ENCODE peak calls at places on chromosome 1, in seven cellular contexts. One of them, this sample, is unnamed. For H3K9me2, the result is how much of the 10 kb centered on the place peaks cover.

GRCh38 chr1:243568793-243569192 is 281.2 kb downstream of the AKT3 start:
- DNase-seq in MM.1S: no peak
- DNase-seq in HCT116: no peak
- DNase-seq in PC-9: no peak
- DNase-seq in PC-3: no peak
- DNase-seq in GM23338: no peak
- DNase-seq in hepatocyte: no peak
- DNase-seq in this sample: peak

GRCh38 chr1:14404847-14405246 is 193.6 kb upstream of the KAZN start:
- DNase-seq in MM.1S: no peak
- DNase-seq in HCT116: no peak
- DNase-seq in PC-9: no peak
- DNase-seq in PC-3: no peak
- DNase-seq in GM23338: peak
- DNase-seq in hepatocyte: no peak
- DNase-seq in this sample: no peak

GRCh38 chr1:23528245-23528978 is 2.6 kb downstream of the E2F2 start:
- DNase-seq in MM.1S: peak
- DNase-seq in HCT116: peak
- DNase-seq in PC-9: peak
- DNase-seq in PC-3: peak
- DNase-seq in GM23338: no peak
- DNase-seq in hepatocyte: peak
- DNase-seq in this sample: peak

GRCh38 chr1:209344146-209344545 is 239.4 kb upstream of the CAMK1G start:
- DNase-seq in MM.1S: no peak
- DNase-seq in HCT116: no peak
- DNase-seq in PC-9: no peak
- DNase-seq in PC-3: no peak
- DNase-seq in GM23338: no peak
- DNase-seq in hepatocyte: no peak
- DNase-seq in this sample: no peak

GRCh38 chr1:145962157-145963102 is 1.9 kb downstream of the ANKRD34A start:
- DNase-seq in MM.1S: no peak
- DNase-seq in HCT116: no peak
- DNase-seq in PC-9: no peak
- DNase-seq in PC-3: peak
- DNase-seq in GM23338: peak
- DNase-seq in hepatocyte: peak
- DNase-seq in this sample: peak

GRCh38 chr1:7609311-7609994 is 161.6 kb upstream of the VAMP3 start:
- DNase-seq in MM.1S: no peak
- DNase-seq in HCT116: no peak
- DNase-seq in PC-9: no peak
- DNase-seq in PC-3: no peak
- DNase-seq in GM23338: no peak
- DNase-seq in hepatocyte: no peak
- DNase-seq in this sample: no peak

GRCh38 chr1:210360852-210361477 is 32.3 kb downstream of the HHAT start:
- DNase-seq in MM.1S: peak
- DNase-seq in HCT116: peak
- DNase-seq in PC-9: no peak
- DNase-seq in PC-3: peak
- DNase-seq in GM23338: peak
- DNase-seq in hepatocyte: peak
- DNase-seq in this sample: peak

GRCh38 chr1:246726881-246727280 is 2.7 kb downstream of the SCCPDH start:
- DNase-seq in MM.1S: no peak
- DNase-seq in HCT116: no peak
- DNase-seq in PC-9: no peak
- DNase-seq in PC-3: no peak
- DNase-seq in GM23338: no peak
- DNase-seq in hepatocyte: no peak
- DNase-seq in this sample: no peak

GRCh38 chr1:45552309-45552708 is 1.7 kb downstream of the AKR1A1 start:
- DNase-seq in MM.1S: peak
- DNase-seq in HCT116: no peak
- DNase-seq in PC-9: no peak
- DNase-seq in PC-3: peak
- DNase-seq in GM23338: no peak
- DNase-seq in hepatocyte: peak
- DNase-seq in this sample: no peak

GRCh38 chr1:226977288-226977972 is 37.3 kb downstream of the COQ8A start:
- DNase-seq in MM.1S: no peak
- DNase-seq in HCT116: no peak
- DNase-seq in PC-9: no peak
- DNase-seq in PC-3: no peak
- DNase-seq in GM23338: no peak
- DNase-seq in hepatocyte: no peak
- DNase-seq in this sample: no peak

GRCh38 chr1:170284016-170284415 is 138.3 kb downstream of the NTMT2 start:
- DNase-seq in MM.1S: no peak
- DNase-seq in HCT116: no peak
- DNase-seq in PC-9: no peak
- DNase-seq in PC-3: no peak
- DNase-seq in GM23338: no peak
- DNase-seq in hepatocyte: no peak
- DNase-seq in this sample: no peak

GRCh38 chr1:86503477-86504129 is 34.9 kb downstream of the CLCA1 start:
- DNase-seq in MM.1S: no peak
- DNase-seq in HCT116: no peak
- DNase-seq in PC-9: no peak
- DNase-seq in PC-3: no peak
- DNase-seq in GM23338: peak
- DNase-seq in hepatocyte: peak
- DNase-seq in this sample: no peak

GRCh38 chr1:243354511-243355153 is 98.8 kb downstream of the SDCCAG8 start:
- DNase-seq in MM.1S: peak
- DNase-seq in HCT116: no peak
- DNase-seq in PC-9: no peak
- DNase-seq in PC-3: no peak
- DNase-seq in GM23338: no peak
- DNase-seq in hepatocyte: no peak
- DNase-seq in this sample: peak

GRCh38 chr1:59123081-59123675 is 173.7 kb upstream of the FGGY start:
- DNase-seq in MM.1S: no peak
- DNase-seq in HCT116: no peak
- DNase-seq in PC-9: no peak
- DNase-seq in PC-3: no peak
- DNase-seq in GM23338: no peak
- DNase-seq in hepatocyte: no peak
- DNase-seq in this sample: peak

GRCh38 chr1:37064059-37064458 is 29.7 kb upstream of the GRIK3 start:
- DNase-seq in MM.1S: no peak
- DNase-seq in HCT116: no peak
- DNase-seq in PC-9: no peak
- DNase-seq in PC-3: no peak
- DNase-seq in GM23338: no peak
- DNase-seq in hepatocyte: no peak
- DNase-seq in this sample: no peak

GRCh38 chr1:29991025-29991424 is 732.4 kb downstream of the MATN1 start:
- DNase-seq in MM.1S: no peak
- DNase-seq in HCT116: no peak
- DNase-seq in PC-9: no peak
- DNase-seq in PC-3: no peak
- DNase-seq in GM23338: peak
- DNase-seq in hepatocyte: peak
- DNase-seq in this sample: no peak

GRCh38 chr1:47708658-47709301 is 270.9 kb downstream of the FOXD2 start:
- DNase-seq in MM.1S: no peak
- DNase-seq in HCT116: no peak
- DNase-seq in PC-9: no peak
- DNase-seq in PC-3: no peak
- DNase-seq in GM23338: peak
- DNase-seq in hepatocyte: peak
- DNase-seq in this sample: peak

GRCh38 chr1:232084584-232085223 is 458.1 kb downstream of the DISC1 start:
- DNase-seq in MM.1S: peak
- DNase-seq in HCT116: no peak
- DNase-seq in PC-9: no peak
- DNase-seq in PC-3: peak
- DNase-seq in GM23338: peak
- DNase-seq in hepatocyte: peak
- DNase-seq in this sample: peak

GRCh38 chr1:248858096-248858890 is 592 bp downstream of the ZNF692 start:
- DNase-seq in MM.1S: peak
- DNase-seq in HCT116: peak
- DNase-seq in PC-9: peak
- DNase-seq in PC-3: peak
- DNase-seq in GM23338: peak
- DNase-seq in hepatocyte: peak
- DNase-seq in this sample: peak

GRCh38 chr1:91608876-91609275 is 108.2 kb downstream of the CDC7 start:
- DNase-seq in MM.1S: no peak
- DNase-seq in HCT116: no peak
- DNase-seq in PC-9: peak
- DNase-seq in PC-3: peak
- DNase-seq in GM23338: no peak
- DNase-seq in hepatocyte: peak
- DNase-seq in this sample: peak

GRCh38 chr1:43466403-43466802 is 12.7 kb upstream of the HYI start:
- DNase-seq in MM.1S: no peak
- DNase-seq in HCT116: no peak
- DNase-seq in PC-9: no peak
- DNase-seq in PC-3: no peak
- DNase-seq in GM23338: no peak
- DNase-seq in hepatocyte: no peak
- DNase-seq in this sample: no peak

GRCh38 chr1:31788825-31789256 is 24.7 kb upstream of the ADGRB2 start:
- DNase-seq in MM.1S: no peak
- DNase-seq in HCT116: no peak
- DNase-seq in PC-9: peak
- DNase-seq in PC-3: peak
- DNase-seq in GM23338: no peak
- DNase-seq in hepatocyte: no peak
- DNase-seq in this sample: peak

GRCh38 chr1:39753132-39754025 is 14.7 kb downstream of the PPIE start:
- DNase-seq in MM.1S: no peak
- DNase-seq in HCT116: no peak
- DNase-seq in PC-9: no peak
- DNase-seq in PC-3: no peak
- DNase-seq in GM23338: no peak
- DNase-seq in hepatocyte: no peak
- DNase-seq in this sample: no peak

GRCh38 chr1:230877139-230877923 is 9.0 kb upstream of the C1orf198 start:
- DNase-seq in MM.1S: no peak
- DNase-seq in HCT116: no peak
- DNase-seq in PC-9: no peak
- DNase-seq in PC-3: no peak
- DNase-seq in GM23338: no peak
- DNase-seq in hepatocyte: no peak
- DNase-seq in this sample: peak

GRCh38 chr1:55929652-55930051 is 649.7 kb downstream of the PLPP3 start:
- DNase-seq in MM.1S: no peak
- DNase-seq in HCT116: no peak
- DNase-seq in PC-9: no peak
- DNase-seq in PC-3: no peak
- DNase-seq in GM23338: no peak
- DNase-seq in hepatocyte: no peak
- DNase-seq in this sample: no peak
- H3K9me2 ChIP-seq in MM.1S: under half
- H3K9me2 ChIP-seq in HCT116: under half
- H3K9me2 ChIP-seq in PC-9: under half
- H3K9me2 ChIP-seq in PC-3: under half
- H3K9me2 ChIP-seq in GM23338: under half
- H3K9me2 ChIP-seq in hepatocyte: under half
- H3K9me2 ChIP-seq in this sample: under half

DNA sequence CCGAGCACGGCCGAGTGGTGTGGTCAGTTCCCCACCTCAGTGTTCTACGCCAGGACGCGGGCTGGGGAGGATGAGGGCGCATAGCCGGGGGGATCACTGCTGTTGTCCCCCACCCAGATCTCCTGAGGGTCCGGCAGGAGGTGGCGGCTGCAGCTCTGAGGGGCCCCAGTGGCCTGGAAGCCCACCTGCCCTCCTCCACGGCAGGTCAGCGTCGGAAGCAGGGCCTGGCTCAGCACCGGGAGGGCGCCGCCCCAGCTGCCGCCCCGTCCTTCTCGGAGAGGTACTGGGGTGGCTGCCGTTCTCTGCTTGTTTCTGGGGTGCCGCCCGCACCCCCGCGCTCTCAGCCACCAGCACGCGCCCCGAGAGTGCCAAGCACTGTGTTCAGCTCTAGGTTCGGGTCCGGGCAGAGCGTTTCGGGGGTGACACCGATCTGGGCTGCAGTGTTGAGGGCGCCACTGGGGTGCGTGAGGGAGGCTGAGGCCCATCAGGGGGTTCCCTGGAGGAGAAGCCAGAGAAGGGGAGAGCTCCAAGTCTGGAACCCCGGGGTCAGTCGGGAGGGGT is 17.4 kb downstream of the SAMD11 start:
- DNase-seq in MM.1S: no peak
- DNase-seq in HCT116: no peak
- DNase-seq in PC-9: no peak
- DNase-seq in PC-3: no peak
- DNase-seq in GM23338: no peak
- DNase-seq in hepatocyte: no peak
- DNase-seq in this sample: peak
- TF ChIP-seq EZH2 in MM.1S: no peak
- TF ChIP-seq EZH2 in HCT116: no peak
- TF ChIP-seq EZH2 in PC-9: no peak
- TF ChIP-seq EZH2 in PC-3: no peak
- TF ChIP-seq EZH2 in GM23338: no peak
- TF ChIP-seq EZH2 in hepatocyte: peak
- TF ChIP-seq EZH2 in this sample: no peak

DNA sequence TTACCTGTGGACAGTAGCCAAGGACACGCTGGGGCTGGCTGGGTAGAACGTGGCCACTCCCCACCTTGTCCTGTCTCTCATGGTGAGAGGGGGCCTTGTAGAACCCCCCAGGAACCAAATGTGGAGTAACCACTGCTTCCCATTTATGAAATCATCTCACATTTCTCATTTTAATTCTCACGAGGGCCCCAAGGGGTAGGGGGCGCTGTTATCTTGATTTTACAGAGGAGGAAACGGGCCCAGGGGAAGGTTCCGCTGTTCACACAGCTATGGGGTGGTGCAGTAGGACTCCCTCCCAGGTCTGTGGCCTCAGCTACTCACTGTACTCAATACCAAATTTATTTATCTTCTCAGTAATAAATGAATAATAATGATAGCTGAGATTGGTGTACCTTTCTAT is 5.5 kb downstream of the SMPDL3B start:
- DNase-seq in MM.1S: no peak
- DNase-seq in HCT116: no peak
- DNase-seq in PC-9: no peak
- DNase-seq in PC-3: peak
- DNase-seq in GM23338: peak
- DNase-seq in hepatocyte: no peak
- DNase-seq in this sample: peak
- H3K9me2 ChIP-seq in MM.1S: under half
- H3K9me2 ChIP-seq in HCT116: under half
- H3K9me2 ChIP-seq in PC-9: under half
- H3K9me2 ChIP-seq in PC-3: under half
- H3K9me2 ChIP-seq in GM23338: under half
- H3K9me2 ChIP-seq in hepatocyte: under half
- H3K9me2 ChIP-seq in this sample: under half

DNA sequence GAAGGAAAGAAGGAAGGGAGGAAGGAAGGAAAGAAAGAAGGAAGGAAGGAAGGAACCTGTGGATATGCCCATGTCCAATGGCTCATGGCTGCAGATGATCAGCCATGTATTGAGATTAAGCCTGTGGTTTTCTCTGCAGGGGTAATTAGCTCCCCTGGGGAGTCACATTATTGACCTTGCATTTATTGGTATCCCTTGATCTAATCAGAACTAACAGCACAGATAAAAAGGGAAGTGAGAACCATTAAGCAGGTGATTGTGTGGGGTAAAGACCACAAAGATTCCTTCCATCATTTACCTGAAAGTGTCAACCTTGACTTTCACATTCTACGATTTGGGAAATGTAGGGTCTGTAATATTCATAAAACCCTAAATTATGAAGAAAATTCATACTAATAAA is 390.7 kb downstream of the BRINP2 start:
- DNase-seq in MM.1S: peak
- DNase-seq in HCT116: no peak
- DNase-seq in PC-9: no peak
- DNase-seq in PC-3: no peak
- DNase-seq in GM23338: no peak
- DNase-seq in hepatocyte: no peak
- DNase-seq in this sample: no peak
- TF ChIP-seq EZH2 in MM.1S: no peak
- TF ChIP-seq EZH2 in HCT116: no peak
- TF ChIP-seq EZH2 in PC-9: no peak
- TF ChIP-seq EZH2 in PC-3: no peak
- TF ChIP-seq EZH2 in GM23338: no peak
- TF ChIP-seq EZH2 in hepatocyte: no peak
- TF ChIP-seq EZH2 in this sample: no peak

This sample was measured in GM23248.